ENCODE peak calls at places on chromosome 10, in ten cellular contexts. U, I, J, T, L, H, G, A, X and M are unnamed samples.

GRCh38 chr10:35377050-35377723 is 40.9 kb downstream of the CCNY start:
- DNase-seq in U (no peak), I (no peak), J (no peak), T (no peak), L (no peak), H (no peak), G (no peak), A (no peak), X (no peak), M (no peak)

GRCh38 chr10:34526758-34527730 is 288.1 kb downstream of the PARD3 start:
- DNase-seq in U (no peak), I (no peak), J (peak), T (peak), L (no peak), H (peak), G (no peak), A (no peak), X (peak), M (peak)

GRCh38 chr10:132371641-132372081 is 25.3 kb upstream of the PWWP2B start:
- DNase-seq in U (no peak), I (no peak), J (no peak), T (no peak), L (no peak), H (no peak), G (no peak), A (no peak), X (no peak), M (no peak)

GRCh38 chr10:124354411-124355382 is 64.0 kb downstream of the OAT start:
- DNase-seq in U (peak), I (peak), J (no peak), T (peak), L (no peak), H (peak), G (peak), A (peak), X (peak), M (peak)

GRCh38 chr10:128539784-128540759 is 413.8 kb upstream of the MKI67 start:
- DNase-seq in U (no peak), I (no peak), J (no peak), T (no peak), L (peak), H (no peak), G (no peak), A (no peak), X (peak), M (no peak)

GRCh38 chr10:114647545-114648138 is 10.4 kb downstream of the ABLIM1 start:
- DNase-seq in U (no peak), I (no peak), J (no peak), T (no peak), L (no peak), H (peak), G (no peak), A (no peak), X (peak), M (no peak)

GRCh38 chr10:9069136-9069535 is 1014.6 kb downstream of the GATA3 start:
- DNase-seq in U (no peak), I (no peak), J (no peak), T (peak), L (no peak), H (no peak), G (no peak), A (no peak), X (no peak), M (no peak)

GRCh38 chr10:1654811-1655356 is 82.4 kb downstream of the ADARB2 start:
- DNase-seq in U (no peak), I (no peak), J (no peak), T (no peak), L (no peak), H (no peak), G (no peak), A (no peak), X (no peak), M (no peak)

GRCh38 chr10:43299579-43299978 is 32.7 kb upstream of the RASGEF1A start:
- DNase-seq in U (no peak), I (no peak), J (no peak), T (no peak), L (no peak), H (no peak), G (no peak), A (no peak), X (no peak), M (no peak)

GRCh38 chr10:77418211-77418640 is 219.4 kb downstream of the KCNMA1 start:
- DNase-seq in U (no peak), I (no peak), J (no peak), T (no peak), L (no peak), H (no peak), G (no peak), A (no peak), X (no peak), M (no peak)

GRCh38 chr10:218753-219152 is 83.5 kb downstream of the ZMYND11 start:
- DNase-seq in U (no peak), I (no peak), J (no peak), T (no peak), L (no peak), H (peak), G (no peak), A (no peak), X (no peak), M (no peak)

GRCh38 chr10:99532687-99533495 is at the start of gene NKX2-3:
- DNase-seq in U (peak), I (no peak), J (no peak), T (peak), L (peak), H (peak), G (peak), A (peak), X (peak), M (no peak)

GRCh38 chr10:99533496-99534455 is 1.0 kb downstream of the NKX2-3 start:
- DNase-seq in U (no peak), I (no peak), J (no peak), T (no peak), L (no peak), H (no peak), G (no peak), A (no peak), X (no peak), M (no peak)

GRCh38 chr10:99531026-99531695 is 1.6 kb upstream of the NKX2-3 start:
- DNase-seq in U (no peak), I (no peak), J (no peak), T (no peak), L (no peak), H (no peak), G (no peak), A (no peak), X (no peak), M (no peak)

GRCh38 chr10:99531696-99532050 is 1.1 kb upstream of the NKX2-3 start:
- DNase-seq in U (no peak), I (no peak), J (no peak), T (no peak), L (no peak), H (no peak), G (no peak), A (no peak), X (no peak), M (no peak)

DNA sequence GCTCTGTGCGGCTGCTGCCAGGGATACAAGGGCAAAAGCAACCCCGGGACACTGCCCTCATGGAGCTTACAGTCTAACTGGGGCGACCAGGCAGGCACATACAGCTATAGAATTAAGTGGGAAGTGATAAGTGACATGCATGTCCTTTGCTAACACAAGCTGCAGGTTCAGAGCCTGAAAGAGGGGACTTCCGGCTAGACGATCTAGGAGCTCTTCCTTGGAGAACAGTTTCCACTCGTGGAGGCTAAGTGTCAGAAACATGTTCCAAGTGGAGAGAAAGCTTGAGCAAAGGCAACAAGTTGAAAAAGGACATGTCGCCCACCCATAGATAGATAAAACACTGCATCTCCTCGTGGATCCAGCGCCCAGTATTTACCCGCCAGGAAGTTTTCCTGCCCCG is 548 bp upstream of the NKX2-3 start:
- DNase-seq in U (no peak), I (no peak), J (no peak), T (no peak), L (no peak), H (no peak), G (no peak), A (no peak), X (no peak), M (no peak)
- TF ChIP-seq CTCF in U (no peak), I (no peak), J (no peak), T (no peak), L (no peak), H (no peak), G (no peak), A (no peak), X (no peak), M (no peak)

GRCh38 chr10:71831646-71832552 is 19.2 kb downstream of the PSAP start:
- DNase-seq in U (no peak), I (no peak), J (no peak), T (peak), L (no peak), H (peak), G (no peak), A (no peak), X (no peak), M (no peak)
- TF ChIP-seq CTCF in U (no peak), I (no peak), J (no peak), T (no peak), L (no peak), H (no peak), G (no peak), A (no peak), X (no peak), M (no peak)

GRCh38 chr10:70109064-70109729 is 23.4 kb downstream of the AIFM2 start:
- DNase-seq in U (no peak), I (no peak), J (no peak), T (no peak), L (no peak), H (peak), G (no peak), A (no peak), X (no peak), M (no peak)

GRCh38 chr10:70101668-70102067 is 31.0 kb downstream of the AIFM2 start:
- DNase-seq in U (no peak), I (no peak), J (no peak), T (no peak), L (no peak), H (no peak), G (no peak), A (no peak), X (no peak), M (no peak)

GRCh38 chr10:70111496-70111895 is 21.1 kb downstream of the AIFM2 start:
- DNase-seq in U (no peak), I (no peak), J (no peak), T (no peak), L (no peak), H (no peak), G (no peak), A (no peak), X (no peak), M (no peak)

DNA sequence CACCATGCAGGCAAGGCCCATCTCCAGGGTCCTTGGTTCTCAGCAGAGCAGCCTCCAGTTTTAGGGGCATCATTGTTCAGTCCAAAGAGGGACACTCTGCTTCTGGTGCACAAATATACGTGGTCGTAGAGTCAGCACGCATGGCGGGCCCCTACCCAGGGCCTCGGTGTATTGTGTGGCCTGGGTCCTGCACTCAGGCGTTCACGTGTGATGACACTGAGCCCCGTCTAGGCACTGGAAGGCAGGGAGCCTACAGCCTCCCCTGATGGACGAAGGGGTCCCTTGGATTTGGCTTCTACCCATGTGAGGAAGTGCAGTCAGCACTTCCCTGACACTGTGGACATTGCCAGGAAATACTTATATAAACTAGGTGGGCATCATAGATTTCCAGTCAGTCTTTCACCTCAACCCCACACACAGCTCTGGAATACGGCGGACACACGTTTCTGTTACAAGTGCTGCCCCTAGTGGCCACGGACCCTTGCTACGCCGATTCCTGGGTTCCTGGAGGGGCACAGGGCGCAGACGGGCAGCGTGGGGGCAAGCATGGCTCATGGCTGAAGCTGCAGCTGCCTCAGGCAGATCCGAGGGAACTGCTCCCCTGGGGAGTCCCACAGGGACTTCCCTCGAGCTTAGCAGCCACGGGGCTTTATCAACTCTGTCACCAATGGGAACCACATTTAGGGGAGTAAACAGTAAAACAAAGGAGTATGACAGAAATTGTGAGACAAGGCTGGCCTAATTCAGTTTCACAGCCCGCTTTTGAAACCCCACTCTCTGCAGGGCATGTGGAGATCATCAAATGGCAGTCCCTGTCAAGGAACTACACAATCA is 25.4 kb downstream of the AIFM2 start:
- DNase-seq in U (no peak), I (no peak), J (no peak), T (peak), L (peak), H (no peak), G (peak), A (no peak), X (no peak), M (no peak)
- TF ChIP-seq CTCF in U (peak), I (no peak), J (peak), T (peak), L (peak), H (peak), G (peak), A (no peak), X (peak), M (peak)

DNA sequence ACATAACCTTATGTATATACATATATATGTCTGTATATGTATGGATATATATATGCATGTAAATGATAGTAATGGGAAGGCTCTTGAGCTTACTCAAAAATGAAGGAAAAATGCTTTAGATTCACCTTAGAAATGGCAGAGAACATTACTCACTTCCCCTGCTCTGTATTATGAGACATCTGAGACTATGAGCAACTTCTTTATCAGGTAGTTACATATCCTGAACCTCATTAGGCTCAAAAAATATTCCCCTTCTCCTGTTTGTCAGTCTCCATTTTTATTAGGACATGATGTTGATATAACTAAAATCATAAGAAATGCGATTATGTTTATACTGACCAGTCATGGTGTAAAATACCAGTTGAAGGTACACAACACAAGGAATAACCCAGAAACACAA is 800.1 kb upstream of the ZWINT start:
- DNase-seq in U (no peak), I (no peak), J (no peak), T (no peak), L (no peak), H (no peak), G (no peak), A (no peak), X (no peak), M (no peak)
- TF ChIP-seq CTCF in U (no peak), I (no peak), J (no peak), T (no peak), L (no peak), H (no peak), G (no peak), A (no peak), X (no peak), M (no peak)

DNA sequence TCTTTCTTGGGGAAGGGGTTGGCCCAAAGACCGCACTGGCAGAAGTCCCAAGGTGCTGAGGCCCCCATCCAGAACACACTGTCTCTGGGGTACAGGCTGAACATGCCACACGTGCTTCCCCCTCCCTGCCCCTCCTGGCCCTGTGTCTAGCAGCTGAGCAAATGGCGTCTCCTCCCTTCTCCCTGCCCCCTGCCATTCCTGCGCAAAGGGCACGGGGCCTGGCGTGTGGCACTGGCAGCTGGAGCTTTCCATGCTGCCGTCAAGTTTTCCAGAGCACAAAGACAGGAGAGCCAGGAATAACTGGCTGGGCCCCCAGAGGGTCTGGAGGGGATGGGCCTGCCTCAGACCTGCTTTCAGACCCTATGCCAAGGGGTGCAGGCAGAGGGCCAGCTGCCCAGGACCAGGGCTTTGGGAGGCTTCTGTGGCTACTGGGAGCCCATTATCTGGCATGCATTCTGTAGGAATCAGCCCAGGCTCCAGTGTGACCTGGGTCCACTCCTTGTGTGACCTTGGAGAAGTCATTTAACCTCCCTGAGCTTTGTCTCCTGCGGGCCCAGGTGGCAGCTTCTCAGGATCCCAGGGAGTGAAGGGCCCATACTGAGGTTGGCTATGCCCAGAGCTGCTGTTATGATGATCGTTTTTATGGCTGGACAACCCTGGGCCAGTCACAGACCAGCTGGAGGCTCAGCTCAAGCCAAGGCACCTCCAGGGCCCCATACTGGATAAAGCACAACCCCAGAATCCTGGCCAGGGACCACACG is 710 bp upstream of the LDB3 start:
- DNase-seq in U (no peak), I (no peak), J (no peak), T (no peak), L (no peak), H (no peak), G (no peak), A (no peak), X (no peak), M (no peak)
- TF ChIP-seq CTCF in U (no peak), I (no peak), J (no peak), T (no peak), L (no peak), H (no peak), G (no peak), A (no peak), X (no peak), M (no peak)

DNA sequence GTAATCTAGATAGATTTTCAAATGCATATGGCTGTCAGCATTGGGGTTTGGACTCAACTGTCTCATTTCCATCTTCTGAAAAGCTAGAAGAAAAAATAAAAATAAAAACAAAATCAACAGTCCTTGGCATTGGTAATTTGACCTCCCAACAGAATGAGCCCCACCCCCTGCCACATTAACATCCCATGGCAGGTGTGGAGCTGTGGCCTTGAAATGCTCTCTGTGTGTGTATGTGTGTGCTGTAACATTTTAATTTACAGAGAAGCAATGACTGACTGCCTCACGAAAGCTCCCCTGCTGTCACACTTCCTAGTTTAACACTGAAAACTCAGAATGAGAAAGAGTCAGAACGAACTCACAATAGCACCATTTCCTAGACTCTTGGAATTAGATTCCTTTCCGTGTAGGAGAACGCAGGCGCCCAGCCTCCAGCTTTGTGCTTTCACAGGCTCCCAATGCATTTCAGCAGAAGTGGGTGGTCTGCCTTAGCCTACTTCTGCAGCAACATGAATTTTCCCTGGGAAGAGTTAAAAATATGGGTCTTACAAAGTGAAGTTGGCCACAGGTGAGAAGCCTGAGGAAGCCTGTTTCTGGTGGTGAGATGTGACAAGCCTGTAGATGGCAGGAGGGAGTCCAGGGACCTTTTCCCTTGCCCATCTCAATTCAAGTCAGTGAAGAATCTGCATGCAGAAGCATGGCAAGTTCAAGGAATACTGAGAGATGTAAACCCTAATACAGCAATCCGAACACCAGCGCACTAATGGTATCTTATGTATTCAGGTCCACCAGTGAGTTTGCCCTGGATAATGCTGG is 73.9 kb downstream of the RHOBTB1 start:
- DNase-seq in U (no peak), I (no peak), J (no peak), T (no peak), L (no peak), H (no peak), G (no peak), A (no peak), X (no peak), M (no peak)
- TF ChIP-seq CTCF in U (no peak), I (no peak), J (no peak), T (peak), L (no peak), H (no peak), G (no peak), A (no peak), X (no peak), M (no peak)

DNA sequence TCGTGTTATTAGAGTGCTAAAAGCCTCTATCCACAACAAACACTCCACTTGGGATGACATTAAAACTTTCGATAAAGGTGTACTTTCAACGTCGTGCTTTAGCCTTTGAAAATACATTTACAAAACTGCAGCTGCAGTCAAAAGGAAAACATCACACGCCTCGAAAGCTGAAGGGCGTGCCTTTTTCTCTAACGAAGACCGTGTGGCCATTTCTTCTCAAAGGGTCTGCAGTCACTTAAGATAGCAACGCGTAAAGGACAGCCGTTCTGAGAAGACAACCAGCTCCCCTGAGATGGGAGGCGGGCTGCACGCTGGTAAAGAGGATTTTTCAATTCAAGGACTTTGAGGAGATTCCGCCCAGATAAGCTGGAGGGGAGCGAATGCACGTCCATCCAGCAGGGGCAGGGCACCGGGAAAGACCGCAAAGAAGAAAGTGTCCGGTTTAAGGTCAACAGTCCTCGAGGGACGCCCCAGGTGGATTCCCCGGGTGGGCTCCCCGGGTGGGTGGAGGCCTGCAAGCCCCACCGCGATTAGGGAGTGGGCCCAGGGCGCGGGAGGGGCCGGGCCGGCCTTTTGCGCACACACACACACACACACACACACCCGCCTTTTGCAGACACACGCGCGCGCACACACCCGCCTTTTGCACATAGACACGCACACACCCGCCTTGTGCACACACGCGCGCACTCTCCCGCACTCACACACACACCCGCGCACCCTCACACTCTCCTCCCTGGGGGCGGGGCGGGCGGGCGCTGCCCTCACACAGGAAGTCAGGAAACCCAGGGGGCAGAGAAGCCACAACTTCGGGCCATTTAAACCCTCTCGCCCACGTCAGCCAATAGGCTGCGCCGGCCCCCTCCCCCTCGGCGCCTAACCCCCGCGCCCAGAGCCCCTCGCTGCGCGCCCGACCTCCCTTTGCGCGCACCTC is 767 bp downstream of the ARHGAP12 start:
- DNase-seq in U (peak), I (peak), J (no peak), T (peak), L (peak), H (peak), G (peak), A (peak), X (peak), M (no peak)
- TF ChIP-seq CTCF in U (peak), I (no peak), J (peak), T (peak), L (no peak), H (peak), G (no peak), A (no peak), X (peak), M (peak)